ENCODE peak calls at places on chromosomes 2 and 18, in five cellular contexts. One of them, this sample, is unnamed.

GRCh38 chr2:28648671-28649395 is 102.8 kb upstream of the PPP1CB start:
- DNase-seq in A549: no peak
- DNase-seq in coronary artery: no peak
- DNase-seq in activated CD8-positive, alpha-beta T cell treated with anti-CD3 and anti-CD28 coated beads for 36 hours: no peak
- DNase-seq in AG09319: no peak
- DNase-seq in this sample: no peak

GRCh38 chr2:96874099-96874831 is 4.4 kb upstream of the SEMA4C start:
- DNase-seq in A549: no peak
- DNase-seq in coronary artery: no peak
- DNase-seq in activated CD8-positive, alpha-beta T cell treated with anti-CD3 and anti-CD28 coated beads for 36 hours: peak
- DNase-seq in AG09319: no peak
- DNase-seq in this sample: no peak

GRCh38 chr18:48193521-48194251 is 215.5 kb downstream of the ZBTB7C start:
- DNase-seq in A549: no peak
- DNase-seq in coronary artery: no peak
- DNase-seq in activated CD8-positive, alpha-beta T cell treated with anti-CD3 and anti-CD28 coated beads for 36 hours: no peak
- DNase-seq in AG09319: no peak
- DNase-seq in this sample: no peak

GRCh38 chr18:58140366-58141325 is 96.6 kb downstream of the NEDD4L start:
- DNase-seq in A549: no peak
- DNase-seq in coronary artery: no peak
- DNase-seq in activated CD8-positive, alpha-beta T cell treated with anti-CD3 and anti-CD28 coated beads for 36 hours: no peak
- DNase-seq in AG09319: no peak
- DNase-seq in this sample: no peak

GRCh38 chr2:178484245-178485041 is 4.2 kb downstream of the PLEKHA3 start:
- DNase-seq in A549: no peak
- DNase-seq in coronary artery: no peak
- DNase-seq in activated CD8-positive, alpha-beta T cell treated with anti-CD3 and anti-CD28 coated beads for 36 hours: no peak
- DNase-seq in AG09319: no peak
- DNase-seq in this sample: no peak

GRCh38 chr2:60512063-60512622 is 41.3 kb downstream of the BCL11A start:
- DNase-seq in A549: no peak
- DNase-seq in coronary artery: no peak
- DNase-seq in activated CD8-positive, alpha-beta T cell treated with anti-CD3 and anti-CD28 coated beads for 36 hours: no peak
- DNase-seq in AG09319: no peak
- DNase-seq in this sample: no peak

GRCh38 chr2:11534746-11535484 is 1.1 kb downstream of the GREB1 start:
- DNase-seq in A549: no peak
- DNase-seq in coronary artery: no peak
- DNase-seq in activated CD8-positive, alpha-beta T cell treated with anti-CD3 and anti-CD28 coated beads for 36 hours: peak
- DNase-seq in AG09319: no peak
- DNase-seq in this sample: no peak

GRCh38 chr2:866887-867286 is 83.8 kb upstream of the SNTG2 start:
- DNase-seq in A549: no peak
- DNase-seq in coronary artery: peak
- DNase-seq in activated CD8-positive, alpha-beta T cell treated with anti-CD3 and anti-CD28 coated beads for 36 hours: no peak
- DNase-seq in AG09319: no peak
- DNase-seq in this sample: no peak

GRCh38 chr2:226738821-226739507 is 60.7 kb downstream of the IRS1 start:
- DNase-seq in A549: no peak
- DNase-seq in coronary artery: no peak
- DNase-seq in activated CD8-positive, alpha-beta T cell treated with anti-CD3 and anti-CD28 coated beads for 36 hours: no peak
- DNase-seq in AG09319: no peak
- DNase-seq in this sample: no peak

GRCh38 chr2:105974800-105975199 is 219.3 kb downstream of the UXS1 start:
- DNase-seq in A549: no peak
- DNase-seq in coronary artery: no peak
- DNase-seq in activated CD8-positive, alpha-beta T cell treated with anti-CD3 and anti-CD28 coated beads for 36 hours: no peak
- DNase-seq in AG09319: no peak
- DNase-seq in this sample: no peak

GRCh38 chr18:79841936-79842335 is 44.2 kb downstream of the KCNG2 start:
- DNase-seq in A549: no peak
- DNase-seq in coronary artery: no peak
- DNase-seq in activated CD8-positive, alpha-beta T cell treated with anti-CD3 and anti-CD28 coated beads for 36 hours: no peak
- DNase-seq in AG09319: no peak
- DNase-seq in this sample: no peak

GRCh38 chr2:145026456-145027072 is 506.6 kb upstream of the ZEB2 start:
- DNase-seq in A549: no peak
- DNase-seq in coronary artery: no peak
- DNase-seq in activated CD8-positive, alpha-beta T cell treated with anti-CD3 and anti-CD28 coated beads for 36 hours: no peak
- DNase-seq in AG09319: no peak
- DNase-seq in this sample: no peak

GRCh38 chr2:67733517-67733916 is 329.3 kb downstream of the C1D start:
- DNase-seq in A549: peak
- DNase-seq in coronary artery: no peak
- DNase-seq in activated CD8-positive, alpha-beta T cell treated with anti-CD3 and anti-CD28 coated beads for 36 hours: peak
- DNase-seq in AG09319: no peak
- DNase-seq in this sample: no peak

GRCh38 chr2:147026664-147027278 is 818.1 kb upstream of the ACVR2A start:
- DNase-seq in A549: no peak
- DNase-seq in coronary artery: no peak
- DNase-seq in activated CD8-positive, alpha-beta T cell treated with anti-CD3 and anti-CD28 coated beads for 36 hours: no peak
- DNase-seq in AG09319: no peak
- DNase-seq in this sample: no peak

DNA sequence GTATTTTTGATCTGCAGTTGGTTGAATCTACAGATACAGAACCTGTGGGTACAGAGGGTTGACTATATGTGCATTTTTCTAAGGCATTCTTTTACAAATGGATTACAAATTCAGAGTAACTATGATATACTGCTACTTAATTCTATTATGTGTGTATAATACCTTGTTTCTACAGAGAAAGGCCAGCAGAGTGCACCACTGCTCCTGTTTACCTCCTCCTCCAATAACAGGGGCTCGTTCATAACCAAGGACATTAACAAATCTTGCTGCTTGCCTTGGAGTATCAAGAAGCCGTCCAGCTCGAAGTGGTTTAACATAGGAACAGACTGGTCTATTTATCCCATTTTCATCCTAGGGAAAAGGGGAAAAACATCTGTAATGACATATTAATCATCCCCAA is 16.4 kb downstream of the CEP76 start:
- DNase-seq in A549: no peak
- DNase-seq in coronary artery: no peak
- DNase-seq in activated CD8-positive, alpha-beta T cell treated with anti-CD3 and anti-CD28 coated beads for 36 hours: peak
- DNase-seq in AG09319: no peak
- DNase-seq in this sample: no peak
- TF ChIP-seq CTCF in A549: peak
- TF ChIP-seq CTCF in coronary artery: no peak
- TF ChIP-seq CTCF in activated CD8-positive, alpha-beta T cell treated with anti-CD3 and anti-CD28 coated beads for 36 hours: peak
- TF ChIP-seq CTCF in AG09319: no peak
- TF ChIP-seq CTCF in this sample: no peak

DNA sequence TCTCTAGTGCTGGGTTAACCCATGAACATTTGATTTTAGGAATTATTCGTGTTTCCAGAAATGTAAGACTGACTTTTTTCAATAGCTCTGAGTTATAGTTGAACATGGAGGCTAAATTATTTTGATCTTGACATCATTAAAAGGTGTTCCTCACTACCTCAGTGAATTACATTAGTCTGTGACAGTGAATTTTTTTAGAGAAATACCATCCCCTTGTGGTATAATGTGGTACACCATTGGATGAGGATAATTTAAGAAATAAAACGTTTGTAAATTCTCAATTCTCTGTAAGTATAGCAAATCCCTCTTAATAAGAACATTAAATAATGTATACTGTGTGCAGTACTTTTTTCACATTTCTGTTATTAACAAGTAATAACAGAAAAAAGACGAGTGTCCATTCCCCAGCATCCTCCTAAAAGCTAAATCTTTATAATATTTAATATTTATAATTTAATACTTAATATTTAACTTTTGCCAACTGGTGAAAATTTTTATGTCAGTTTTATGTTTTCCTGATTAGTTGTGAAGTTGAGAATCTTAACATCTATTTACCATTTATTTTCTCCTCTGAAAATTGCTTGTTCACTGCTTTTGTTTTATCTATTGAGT is 70.3 kb upstream of the CWC22 start:
- DNase-seq in A549: peak
- DNase-seq in coronary artery: no peak
- DNase-seq in activated CD8-positive, alpha-beta T cell treated with anti-CD3 and anti-CD28 coated beads for 36 hours: no peak
- DNase-seq in AG09319: peak
- DNase-seq in this sample: no peak
- TF ChIP-seq CTCF in A549: peak
- TF ChIP-seq CTCF in coronary artery: peak
- TF ChIP-seq CTCF in activated CD8-positive, alpha-beta T cell treated with anti-CD3 and anti-CD28 coated beads for 36 hours: peak
- TF ChIP-seq CTCF in AG09319: peak
- TF ChIP-seq CTCF in this sample: peak

DNA sequence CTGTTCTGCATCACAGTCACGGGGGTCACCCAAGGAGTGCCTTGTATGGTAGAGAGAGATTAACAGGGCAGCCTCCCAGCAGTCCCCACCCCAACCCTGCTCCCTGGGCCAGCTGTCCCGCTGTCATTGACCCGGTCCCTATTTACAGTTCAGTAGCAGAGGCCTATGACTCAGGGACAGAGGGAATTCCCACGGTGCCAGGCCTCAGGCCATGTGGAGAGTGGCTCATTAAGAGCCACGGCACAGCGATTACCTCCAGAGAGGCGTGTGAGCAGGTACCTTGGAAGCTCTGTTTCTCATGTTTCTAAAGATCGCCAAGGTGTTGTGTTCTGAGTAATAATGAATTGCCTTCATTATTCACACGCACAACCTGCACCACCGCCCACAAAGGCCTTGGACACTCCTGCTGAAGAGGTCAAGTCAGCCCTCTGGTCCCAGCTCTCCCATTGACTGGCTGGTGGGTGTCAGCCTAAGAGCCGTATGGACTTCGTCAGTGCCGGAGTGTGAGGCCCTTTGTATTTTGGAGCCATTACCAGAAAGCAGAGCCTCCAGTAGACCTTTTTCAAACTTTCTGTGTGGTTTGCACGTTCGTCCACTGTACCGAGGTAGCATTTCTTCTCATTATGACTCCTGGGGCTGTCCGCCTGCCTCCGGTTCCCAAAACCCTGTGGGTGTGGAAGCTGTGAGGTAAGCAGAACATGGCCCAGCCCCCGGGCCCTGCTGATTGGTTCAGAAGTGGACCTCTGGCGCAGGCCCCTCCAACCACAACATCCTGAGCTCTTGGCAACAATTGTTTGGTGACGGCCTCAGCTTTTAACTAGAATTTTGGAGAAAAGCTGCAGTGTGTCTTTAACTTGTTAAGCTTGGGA is 47.0 kb downstream of the SERTAD2 start:
- DNase-seq in A549: no peak
- DNase-seq in coronary artery: peak
- DNase-seq in activated CD8-positive, alpha-beta T cell treated with anti-CD3 and anti-CD28 coated beads for 36 hours: peak
- DNase-seq in AG09319: no peak
- DNase-seq in this sample: no peak
- TF ChIP-seq CTCF in A549: no peak
- TF ChIP-seq CTCF in coronary artery: no peak
- TF ChIP-seq CTCF in activated CD8-positive, alpha-beta T cell treated with anti-CD3 and anti-CD28 coated beads for 36 hours: no peak
- TF ChIP-seq CTCF in AG09319: no peak
- TF ChIP-seq CTCF in this sample: no peak

GRCh38 chr2:128282976-128283810 is 35.5 kb downstream of the HS6ST1 start:
- DNase-seq in A549: no peak
- DNase-seq in coronary artery: no peak
- DNase-seq in activated CD8-positive, alpha-beta T cell treated with anti-CD3 and anti-CD28 coated beads for 36 hours: no peak
- DNase-seq in AG09319: no peak
- DNase-seq in this sample: no peak
- TF ChIP-seq CTCF in A549: no peak
- TF ChIP-seq CTCF in coronary artery: no peak
- TF ChIP-seq CTCF in activated CD8-positive, alpha-beta T cell treated with anti-CD3 and anti-CD28 coated beads for 36 hours: no peak
- TF ChIP-seq CTCF in AG09319: no peak
- TF ChIP-seq CTCF in this sample: no peak

DNA sequence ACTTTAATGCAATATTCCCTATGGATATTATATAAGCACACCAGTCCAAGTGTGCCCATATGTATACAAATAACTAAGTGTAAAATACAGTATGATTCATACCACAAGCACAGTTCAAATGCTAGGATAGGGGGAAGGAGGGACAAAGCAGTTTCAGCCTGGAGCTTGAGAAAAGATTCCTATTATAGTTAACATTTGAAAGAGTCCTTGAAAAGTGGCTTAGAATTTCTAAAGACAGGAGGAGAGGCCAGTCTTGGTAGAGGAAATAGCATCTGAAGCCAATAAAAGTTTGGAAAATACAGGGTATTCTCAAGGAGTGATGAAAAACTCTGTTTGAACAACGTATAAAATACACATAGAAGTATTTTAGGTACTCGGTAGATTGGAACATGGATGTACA is 173.4 kb upstream of the CWC22 start:
- DNase-seq in A549: no peak
- DNase-seq in coronary artery: no peak
- DNase-seq in activated CD8-positive, alpha-beta T cell treated with anti-CD3 and anti-CD28 coated beads for 36 hours: no peak
- DNase-seq in AG09319: no peak
- DNase-seq in this sample: no peak
- TF ChIP-seq CTCF in A549: no peak
- TF ChIP-seq CTCF in coronary artery: no peak
- TF ChIP-seq CTCF in activated CD8-positive, alpha-beta T cell treated with anti-CD3 and anti-CD28 coated beads for 36 hours: no peak
- TF ChIP-seq CTCF in AG09319: no peak
- TF ChIP-seq CTCF in this sample: no peak

DNA sequence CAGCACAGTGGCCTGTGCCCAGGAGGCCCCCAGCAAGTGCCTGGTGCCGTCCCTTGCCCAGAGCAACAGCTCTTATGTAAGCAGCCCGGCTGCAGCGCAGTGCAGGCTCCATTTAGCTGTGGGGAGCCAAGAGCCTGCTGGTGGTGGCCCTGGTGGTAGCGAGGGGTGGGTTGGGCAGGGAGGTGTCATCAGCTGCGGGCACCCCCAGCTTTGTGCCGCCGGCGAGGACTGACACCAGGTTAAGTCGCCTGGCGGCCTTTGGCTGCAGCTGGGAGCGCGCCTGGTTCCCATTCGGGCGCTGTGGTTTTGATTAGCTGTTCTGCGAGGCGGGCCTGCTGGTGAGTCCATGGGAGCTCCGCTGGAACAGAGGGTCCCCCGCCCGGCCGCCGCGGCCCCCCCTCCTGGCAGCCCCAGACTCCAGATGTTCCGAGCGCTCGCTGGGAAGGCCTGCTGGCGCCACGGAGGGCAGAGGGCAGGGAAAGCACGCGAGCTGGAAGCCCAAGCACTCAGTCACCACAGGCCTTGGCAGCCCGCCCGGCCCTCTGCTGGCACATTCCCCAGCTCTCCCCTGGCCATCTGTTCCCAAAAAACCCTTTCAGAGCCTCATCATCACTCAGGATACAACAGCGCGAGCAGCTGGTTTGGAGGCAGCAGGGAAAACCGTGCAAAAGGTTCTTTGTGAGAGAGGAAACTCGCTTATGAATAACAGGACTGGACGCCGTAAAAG is 18.4 kb downstream of the ATOH8 start:
- DNase-seq in A549: peak
- DNase-seq in coronary artery: peak
- DNase-seq in activated CD8-positive, alpha-beta T cell treated with anti-CD3 and anti-CD28 coated beads for 36 hours: no peak
- DNase-seq in AG09319: peak
- DNase-seq in this sample: peak
- TF ChIP-seq CTCF in A549: peak
- TF ChIP-seq CTCF in coronary artery: no peak
- TF ChIP-seq CTCF in activated CD8-positive, alpha-beta T cell treated with anti-CD3 and anti-CD28 coated beads for 36 hours: no peak
- TF ChIP-seq CTCF in AG09319: peak
- TF ChIP-seq CTCF in this sample: peak

GRCh38 chr2:179745615-179746263 is 115.7 kb downstream of the ZNF385B start:
- DNase-seq in A549: no peak
- DNase-seq in coronary artery: no peak
- DNase-seq in activated CD8-positive, alpha-beta T cell treated with anti-CD3 and anti-CD28 coated beads for 36 hours: no peak
- DNase-seq in AG09319: no peak
- DNase-seq in this sample: no peak
- TF ChIP-seq CTCF in A549: no peak
- TF ChIP-seq CTCF in coronary artery: no peak
- TF ChIP-seq CTCF in activated CD8-positive, alpha-beta T cell treated with anti-CD3 and anti-CD28 coated beads for 36 hours: no peak
- TF ChIP-seq CTCF in AG09319: no peak
- TF ChIP-seq CTCF in this sample: no peak